ENCODE peak calls at places on chromosomes 13 and 19, in seven cellular contexts. N is Peyer's patch; O is uterus; X is ascending aorta; D is psoas muscle; R is heart right ventricle; I is CD8-positive, alpha-beta T cell. K is an unnamed sample. For H3K36me3, the result is how much of the 10 kb centered on the place peaks cover.

GRCh38 chr19:1473056-1473400 is 6.0 kb downstream of the C19orf25 start:
- DNase-seq in D (no peak), R (no peak), I (no peak), X (no peak), O (no peak), N (no peak), K (peak)

GRCh38 chr19:13526552-13526951 is 20.3 kb upstream of the CACNA1A start:
- DNase-seq in X (no peak), R (no peak), O (no peak), I (no peak), N (no peak), D (no peak), K (no peak)

GRCh38 chr13:44406617-44407016 is 33.0 kb downstream of the SERP2 start:
- DNase-seq in I (no peak), D (no peak), N (no peak), R (no peak), O (peak), X (no peak), K (no peak)

GRCh38 chr19:1811942-1812425 is at the start of gene ATP8B3:
- DNase-seq in D (no peak), O (no peak), R (peak), I (no peak), N (no peak), X (no peak), K (no peak)

GRCh38 chr13:52022355-52022754 is 2.1 kb upstream of the UTP14C start:
- DNase-seq in R (no peak), D (no peak), N (no peak), I (no peak), O (no peak), X (no peak), K (no peak)

GRCh38 chr13:50386527-50387123 is 371.4 kb downstream of the KCNRG start:
- DNase-seq in N (no peak), D (no peak), R (peak), I (no peak), O (no peak), X (no peak), K (no peak)

GRCh38 chr13:34886476-34886875 is 55.6 kb upstream of the NBEA start:
- DNase-seq in X (no peak), R (no peak), I (no peak), D (no peak), N (no peak), O (no peak), K (no peak)

GRCh38 chr13:98508280-98509074 is 68.4 kb downstream of the STK24 start:
- DNase-seq in I (no peak), N (no peak), R (no peak), D (no peak), O (no peak), X (peak), K (no peak)

GRCh38 chr13:85806553-85807175 is 7.4 kb upstream of the SLITRK6 start:
- DNase-seq in O (no peak), R (no peak), N (no peak), X (no peak), D (no peak), I (no peak), K (no peak)

GRCh38 chr13:77522444-77522843 is 13.1 kb upstream of the SCEL start:
- DNase-seq in R (no peak), I (no peak), D (no peak), O (no peak), X (no peak), N (no peak), K (no peak)

GRCh38 chr13:110363009-110363408 is 55.9 kb downstream of the COL4A2 start:
- DNase-seq in I (no peak), N (no peak), X (peak), O (no peak), R (no peak), D (no peak), K (no peak)

GRCh38 chr19:54432144-54432738 is 16.8 kb upstream of the LENG8 start:
- DNase-seq in R (no peak), N (no peak), O (no peak), I (no peak), X (no peak), D (no peak), K (no peak)

GRCh38 chr19:18590273-18591272 is 2.0 kb downstream of the REX1BD start:
- DNase-seq in X (no peak), O (no peak), D (peak), I (no peak), R (peak), N (no peak), K (peak)

GRCh38 chr19:2175742-2176141 is 12.0 kb downstream of the DOT1L start:
- DNase-seq in D (no peak), R (no peak), I (no peak), O (no peak), X (no peak), N (no peak), K (no peak)

GRCh38 chr13:33053397-33054066 is 37.3 kb downstream of the KL start:
- DNase-seq in O (no peak), D (no peak), I (no peak), N (no peak), X (no peak), R (no peak), K (no peak)

GRCh38 chr19:24029941-24030636 is 56.9 kb upstream of the ZNF254 start:
- DNase-seq in R (no peak), O (no peak), N (no peak), X (no peak), I (no peak), D (no peak), K (no peak)

GRCh38 chr13:43805071-43805468 is 18.3 kb upstream of the ENOX1 start:
- DNase-seq in I (no peak), D (no peak), R (no peak), X (no peak), O (peak), N (no peak), K (no peak)

GRCh38 chr13:33775339-33776108 is 42.4 kb upstream of the RFC3 start:
- DNase-seq in X (no peak), D (no peak), R (no peak), I (no peak), O (no peak), N (no peak), K (no peak)

GRCh38 chr13:101544979-101545378 is 92.5 kb downstream of the ITGBL1 start:
- DNase-seq in O (no peak), N (no peak), X (no peak), D (no peak), R (no peak), I (no peak), K (no peak)

GRCh38 chr13:66402071-66402470 is 828.1 kb downstream of the PCDH9 start:
- DNase-seq in N (no peak), R (no peak), D (no peak), X (no peak), I (no peak), O (no peak), K (no peak)

GRCh38 chr19:20078696-20079095 is 896 bp downstream of the ZNF90 start:
- DNase-seq in X (peak), I (no peak), D (peak), O (peak), N (no peak), R (no peak), K (peak)

GRCh38 chr13:36082396-36082795 is 48.8 kb downstream of the DCLK1 start:
- DNase-seq in O (no peak), X (no peak), R (no peak), I (no peak), N (no peak), D (no peak), K (no peak)

GRCh38 chr13:71712988-71713653 is 153.9 kb downstream of the DACH1 start:
- DNase-seq in O (no peak), D (no peak), X (no peak), N (peak), R (no peak), I (no peak), K (no peak)

GRCh38 chr19:43782311-43782660 is 1.5 kb upstream of the KCNN4 start:
- DNase-seq in N (no peak), D (no peak), X (no peak), O (no peak), I (no peak), R (no peak), K (no peak)

GRCh38 chr19:10551698-10552301 is 8.1 kb downstream of the ATG4D start:
- DNase-seq in N (no peak), X (no peak), I (peak), D (no peak), R (no peak), O (no peak), K (no peak)

DNA sequence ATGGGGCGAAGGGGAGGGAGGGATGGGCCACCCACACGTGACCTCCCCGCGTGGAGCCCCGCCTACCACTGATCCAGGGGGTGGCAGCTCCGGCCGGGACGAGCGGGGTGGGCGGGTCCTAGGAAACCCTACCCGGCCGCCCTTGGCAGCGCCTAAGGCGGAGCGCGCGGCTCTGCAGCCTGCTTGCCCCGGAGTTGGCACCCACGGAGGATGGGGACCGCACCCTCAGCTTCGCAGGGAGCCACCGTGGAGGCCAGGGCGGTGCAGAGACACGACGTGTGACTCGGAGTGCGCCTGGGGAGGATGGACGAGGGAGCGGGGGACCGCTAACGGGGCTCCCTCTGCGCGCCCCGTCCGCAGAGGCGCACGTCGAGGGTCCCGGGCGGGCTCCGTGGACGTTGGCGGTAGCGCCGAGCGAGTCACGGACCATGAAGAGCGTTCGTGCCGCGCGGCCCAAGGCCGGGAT is at the start of gene RGS9BP:
- DNase-seq in I (peak), N (peak), O (peak), D (peak), X (peak), R (peak), K (peak)
- TF ChIP-seq CTCF in I (no peak), N (no peak), O (no peak), D (no peak), X (no peak), R (no peak), K (no peak)

GRCh38 chr19:32415246-32415645 is 9.7 kb downstream of the DPY19L3 start:
- DNase-seq in R (no peak), N (no peak), I (no peak), D (no peak), X (no peak), O (no peak), K (no peak)
- H3K36me3 ChIP-seq in R (under half), N (under half), I (under half), D (under half), X (under half), O (under half), K (under half)

GRCh38 chr19:6532244-6532999 is 1.6 kb downstream of the TNFSF9 start:
- DNase-seq in R (no peak), X (no peak), N (peak), O (no peak), D (no peak), I (no peak), K (peak)

GRCh38 chr19:6531956-6532243 is 1.1 kb downstream of the TNFSF9 start:
- DNase-seq in N (no peak), O (no peak), X (no peak), I (no peak), R (no peak), D (no peak), K (no peak)

GRCh38 chr19:6531163-6531955 is 533 bp downstream of the TNFSF9 start:
- DNase-seq in N (no peak), O (peak), X (no peak), D (no peak), R (no peak), I (no peak), K (no peak)

GRCh38 chr19:6533746-6534418 is 3.1 kb downstream of the TNFSF9 start:
- DNase-seq in O (no peak), R (no peak), I (no peak), D (no peak), X (no peak), N (no peak), K (no peak)

DNA sequence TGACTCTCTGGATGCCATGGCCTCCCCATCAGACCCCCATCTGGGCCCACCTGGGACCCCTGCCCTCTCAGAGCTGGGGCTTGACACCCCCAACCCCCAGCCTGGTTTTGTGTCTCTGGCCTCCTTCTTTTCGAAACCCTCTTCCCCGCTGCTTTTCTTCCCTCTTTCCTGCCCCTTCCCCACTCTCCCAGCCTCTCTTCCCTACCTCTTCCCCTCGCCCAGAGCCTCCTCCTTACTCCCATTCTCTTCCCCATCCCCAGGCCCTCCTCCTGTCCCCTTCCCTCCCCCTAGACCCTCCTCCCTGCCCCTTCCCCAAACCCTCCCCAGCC is 2.1 kb downstream of the TNFSF9 start:
- DNase-seq in D (no peak), R (no peak), O (no peak), I (no peak), N (no peak), X (no peak), K (no peak)
- H3K4me3 ChIP-seq in D (no peak), R (no peak), O (no peak), I (no peak), N (no peak), X (no peak), K (no peak)

DNA sequence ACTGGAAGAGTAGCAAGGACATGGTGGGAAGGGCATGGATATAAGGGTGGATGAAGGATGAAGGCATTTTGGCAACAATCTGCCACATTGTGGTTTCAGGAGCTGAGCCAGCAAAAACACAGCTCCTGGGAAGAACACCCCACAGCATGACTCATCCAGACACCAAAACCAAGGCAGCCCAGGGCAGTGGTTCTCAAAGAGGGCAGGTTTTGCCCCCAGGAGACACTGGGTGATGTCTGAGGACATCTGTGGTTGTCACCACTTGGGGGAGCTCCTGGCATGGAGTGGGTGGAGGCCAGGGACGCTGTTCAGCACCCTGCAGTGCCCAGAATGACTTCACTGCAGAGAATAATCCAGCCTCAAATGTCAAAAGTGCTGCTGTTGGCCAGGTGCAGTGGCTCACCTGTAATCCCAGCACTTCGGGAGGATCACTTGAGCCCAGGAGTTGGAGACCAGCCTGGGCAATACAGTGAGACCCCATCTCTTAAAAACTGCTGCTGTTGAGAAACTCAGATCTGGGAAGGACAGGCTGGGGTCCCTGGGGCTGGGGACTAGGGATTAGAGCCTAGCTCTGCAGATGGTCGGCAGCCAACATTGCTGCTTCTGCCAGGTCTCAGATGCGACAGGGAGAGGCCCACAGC is 16.1 kb downstream of the ZFR2 start:
- DNase-seq in I (peak), R (no peak), D (no peak), O (no peak), X (no peak), N (peak), K (peak)
- TF ChIP-seq CTCF in I (peak), R (peak), D (peak), O (no peak), X (no peak), N (peak), K (no peak)

GRCh38 chr19:49863935-49864320 is 3.4 kb downstream of the PNKP start:
- DNase-seq in R (no peak), N (peak), O (no peak), I (no peak), X (no peak), D (no peak), K (peak)
- H3K36me3 ChIP-seq in R (under half), N (half or more), O (under half), I (under half), X (under half), D (half or more), K (under half)

GRCh38 chr19:36008336-36008978 is at the start of gene SYNE4:
- DNase-seq in D (no peak), R (no peak), N (peak), X (no peak), I (no peak), O (no peak), K (peak)

GRCh38 chr19:36009220-36009619 is 607 bp upstream of the SYNE4 start:
- DNase-seq in R (peak), I (peak), X (peak), D (peak), O (peak), N (peak), K (peak)

GRCh38 chr19:36013280-36014028 is 559 bp downstream of the ALKBH6 start:
- DNase-seq in N (no peak), I (peak), X (no peak), R (no peak), D (no peak), O (no peak), K (peak)

GRCh38 chr19:36009633-36010379 is 1.2 kb upstream of the SYNE4 start:
- DNase-seq in I (no peak), N (no peak), D (no peak), R (no peak), X (no peak), O (no peak), K (no peak)

DNA sequence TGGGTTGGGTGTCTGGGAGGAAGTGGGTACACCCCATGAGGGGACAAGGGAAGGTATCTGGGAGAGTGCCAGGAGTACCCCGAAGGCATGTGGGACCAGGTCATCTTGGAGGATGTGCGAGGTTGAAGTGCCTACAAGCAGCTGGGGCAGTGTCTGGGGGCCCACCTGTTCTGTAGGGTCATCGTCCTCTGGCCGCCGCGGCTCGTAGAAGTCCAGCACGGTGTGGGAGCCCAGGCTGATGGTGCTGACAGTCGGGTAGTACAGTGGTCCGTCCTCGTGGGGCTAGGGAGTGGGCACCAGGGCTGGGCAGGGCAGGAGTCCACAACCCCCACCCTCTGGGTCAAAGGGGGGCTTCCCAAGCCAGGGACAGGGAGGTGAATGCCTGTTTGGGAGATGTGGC is 1.8 kb upstream of the SYNE4 start:
- DNase-seq in D (no peak), I (no peak), R (no peak), N (no peak), O (no peak), X (no peak), K (no peak)
- H3K4me3 ChIP-seq in D (no peak), I (no peak), R (no peak), N (no peak), O (no peak), X (no peak), K (no peak)

DNA sequence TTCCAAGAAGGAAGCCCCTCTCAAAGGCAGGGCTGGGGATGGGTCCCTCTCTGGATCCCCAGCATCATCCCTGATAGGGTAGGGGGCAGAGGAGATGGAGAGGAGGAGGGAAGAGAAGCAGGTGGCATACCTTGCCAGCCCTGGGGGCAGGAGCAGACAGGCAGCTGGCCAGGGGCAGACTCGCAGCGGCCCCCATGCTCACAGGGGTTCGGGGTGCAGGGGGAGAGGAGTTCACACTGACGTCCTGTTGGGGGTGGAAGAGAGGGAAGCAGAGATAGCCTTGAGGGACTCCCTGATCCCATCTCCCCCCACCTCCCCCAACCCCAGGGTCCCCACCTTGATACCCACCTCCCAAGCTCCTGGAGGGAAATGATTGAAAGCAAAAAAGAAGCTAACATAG is 16.0 kb downstream of the NOTCH3 start:
- DNase-seq in R (no peak), I (no peak), N (no peak), X (no peak), O (no peak), D (no peak), K (no peak)
- TF ChIP-seq CTCF in R (no peak), I (no peak), N (no peak), X (no peak), O (no peak), D (no peak), K (no peak)

DNA sequence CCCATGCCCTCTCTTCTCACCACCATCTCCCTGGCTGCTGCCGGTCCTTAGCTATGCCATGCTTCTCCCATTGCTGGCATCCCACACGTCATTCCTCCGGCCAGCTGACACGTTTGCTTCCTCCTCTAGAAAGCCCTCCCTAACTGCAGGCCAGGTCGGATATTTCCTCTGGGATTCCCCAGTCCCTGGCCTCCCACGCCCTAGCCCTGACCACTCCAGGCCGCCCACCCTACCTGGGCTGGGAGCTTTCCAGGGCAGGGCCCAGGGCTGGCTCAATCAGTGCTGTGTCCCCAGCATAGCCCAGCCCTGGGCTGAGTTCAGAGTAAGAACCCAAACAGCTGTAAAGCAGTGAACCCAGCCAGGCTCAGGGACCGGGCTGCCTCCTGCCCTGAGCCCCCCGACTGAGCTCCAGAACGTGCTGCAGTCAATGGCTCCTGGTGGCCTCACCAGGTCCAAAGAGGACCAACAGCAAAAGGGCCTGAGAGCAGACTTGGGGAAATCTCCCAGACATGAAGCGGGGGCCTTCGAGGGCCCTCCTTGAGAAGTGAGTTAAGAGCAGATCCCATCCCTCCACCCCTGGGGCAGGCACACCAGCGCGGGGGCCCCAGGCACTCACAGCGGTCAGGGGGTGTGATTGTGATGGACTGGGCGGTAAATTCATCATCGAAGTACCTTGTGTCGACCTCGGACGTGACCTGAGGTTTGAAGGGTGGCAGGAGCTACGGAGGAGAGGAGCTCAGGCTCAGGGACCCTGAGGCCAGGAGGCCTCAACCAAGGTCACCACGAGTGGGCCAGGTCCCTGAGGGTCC is 8.1 kb upstream of the CCNP start:
- DNase-seq in X (no peak), I (no peak), O (no peak), R (no peak), N (no peak), D (no peak), K (no peak)
- H3K36me3 ChIP-seq in X (half or more), I (under half), O (under half), R (under half), N (half or more), D (half or more), K (under half)

K was measured in mucosa of descending colon.